ENCODE peak calls at places on chromosome 1, in five cellular contexts. S, E, R, A and I are unnamed samples.

GRCh38 chr1:222420621-222421020 is 127.3 kb downstream of the HHIPL2 start:
- DNase-seq in S (no peak), E (no peak), R (no peak), A (no peak), I (no peak)

GRCh38 chr1:55478742-55479141 is 263.6 kb upstream of the USP24 start:
- DNase-seq in S (no peak), E (no peak), R (peak), A (no peak), I (no peak)

GRCh38 chr1:165403835-165404482 is 41.0 kb downstream of the RXRG start:
- DNase-seq in S (peak), E (peak), R (peak), A (no peak), I (peak)

GRCh38 chr1:54095543-54096286 is 42.3 kb downstream of the TCEANC2 start:
- DNase-seq in S (no peak), E (no peak), R (no peak), A (no peak), I (no peak)

GRCh38 chr1:98662354-98662665 is 789 bp downstream of the SNX7 start:
- DNase-seq in S (no peak), E (no peak), R (no peak), A (no peak), I (no peak)

GRCh38 chr1:87513971-87514660 is 185.4 kb downstream of the LMO4 start:
- DNase-seq in S (no peak), E (no peak), R (no peak), A (no peak), I (no peak)

GRCh38 chr1:221672160-221672762 is 69.6 kb downstream of the DUSP10 start:
- DNase-seq in S (no peak), E (no peak), R (no peak), A (no peak), I (peak)

GRCh38 chr1:197985340-197985739 is 68.2 kb downstream of the LHX9 start:
- DNase-seq in S (no peak), E (no peak), R (no peak), A (no peak), I (no peak)

GRCh38 chr1:22721122-22721873 is 10.7 kb downstream of the EPHB2 start:
- DNase-seq in S (no peak), E (no peak), R (no peak), A (no peak), I (no peak)

GRCh38 chr1:92933459-92933858 is 27.8 kb downstream of the DIPK1A start:
- DNase-seq in S (no peak), E (no peak), R (no peak), A (no peak), I (no peak)

GRCh38 chr1:168972887-168973286 is 133.6 kb upstream of the ATP1B1 start:
- DNase-seq in S (no peak), E (no peak), R (no peak), A (no peak), I (no peak)

GRCh38 chr1:223763881-223764280 is 51.5 kb downstream of the CAPN2 start:
- DNase-seq in S (no peak), E (no peak), R (no peak), A (no peak), I (no peak)

GRCh38 chr1:16134071-16134801 is 21.6 kb downstream of the EPHA2 start:
- DNase-seq in S (no peak), E (no peak), R (no peak), A (no peak), I (no peak)

GRCh38 chr1:167554028-167554779 is 642 bp upstream of the CREG1 start:
- DNase-seq in S (no peak), E (peak), R (no peak), A (no peak), I (no peak)

GRCh38 chr1:205430631-205431305 is 8.9 kb upstream of the LEMD1 start:
- DNase-seq in S (peak), E (peak), R (no peak), A (peak), I (peak)

GRCh38 chr1:62407398-62408009 is 29.3 kb upstream of the USP1 start:
- DNase-seq in S (no peak), E (no peak), R (peak), A (no peak), I (peak)

GRCh38 chr1:247096112-247096511 is 8.0 kb downstream of the ZNF669 start:
- DNase-seq in S (no peak), E (no peak), R (no peak), A (no peak), I (no peak)

GRCh38 chr1:212606734-212607205 is 1.8 kb upstream of the ATF3 start:
- DNase-seq in S (peak), E (no peak), R (no peak), A (no peak), I (no peak)

GRCh38 chr1:56378376-56379070 is 200.8 kb downstream of the PLPP3 start:
- DNase-seq in S (no peak), E (no peak), R (peak), A (no peak), I (no peak)

GRCh38 chr1:39676951-39677350 is 5.0 kb upstream of the NT5C1A start:
- DNase-seq in S (no peak), E (no peak), R (no peak), A (no peak), I (no peak)

GRCh38 chr1:222634180-222635013 is 16.5 kb downstream of the MIA3 start:
- DNase-seq in S (peak), E (peak), R (peak), A (no peak), I (peak)

GRCh38 chr1:44811234-44811633 is 2.9 kb downstream of the BTBD19 start:
- DNase-seq in S (no peak), E (no peak), R (no peak), A (no peak), I (no peak)

GRCh38 chr1:56417636-56418035 is 161.7 kb downstream of the PLPP3 start:
- DNase-seq in S (no peak), E (no peak), R (no peak), A (no peak), I (no peak)

GRCh38 chr1:56510642-56511021 is 68.7 kb downstream of the PLPP3 start:
- DNase-seq in S (no peak), E (no peak), R (no peak), A (no peak), I (peak)

GRCh38 chr1:32892368-32893197 is 6.3 kb downstream of the HPCA start:
- DNase-seq in S (peak), E (peak), R (no peak), A (no peak), I (peak)

GRCh38 chr1:243416510-243416909 is 160.7 kb downstream of the SDCCAG8 start:
- DNase-seq in S (no peak), E (no peak), R (no peak), A (no peak), I (no peak)

GRCh38 chr1:172351347-172351746 is 69.1 kb upstream of the C1orf105 start:
- DNase-seq in S (no peak), E (no peak), R (no peak), A (no peak), I (no peak)

GRCh38 chr1:69058454-69058853 is 509.3 kb upstream of the LRRC7 start:
- DNase-seq in S (no peak), E (no peak), R (no peak), A (no peak), I (no peak)

GRCh38 chr1:116370186-116370585 is 2.9 kb upstream of the ATP1A1 start:
- DNase-seq in S (no peak), E (no peak), R (no peak), A (no peak), I (no peak)

GRCh38 chr1:209800984-209801834 is 4.7 kb downstream of the IRF6 start:
- DNase-seq in S (no peak), E (no peak), R (no peak), A (no peak), I (no peak)

GRCh38 chr1:157438236-157439012 is 113.9 kb downstream of the FCRL5 start:
- DNase-seq in S (no peak), E (no peak), R (no peak), A (no peak), I (no peak)

GRCh38 chr1:84884671-84885389 is 8.2 kb downstream of the LPAR3 start:
- DNase-seq in S (no peak), E (no peak), R (no peak), A (no peak), I (no peak)

DNA sequence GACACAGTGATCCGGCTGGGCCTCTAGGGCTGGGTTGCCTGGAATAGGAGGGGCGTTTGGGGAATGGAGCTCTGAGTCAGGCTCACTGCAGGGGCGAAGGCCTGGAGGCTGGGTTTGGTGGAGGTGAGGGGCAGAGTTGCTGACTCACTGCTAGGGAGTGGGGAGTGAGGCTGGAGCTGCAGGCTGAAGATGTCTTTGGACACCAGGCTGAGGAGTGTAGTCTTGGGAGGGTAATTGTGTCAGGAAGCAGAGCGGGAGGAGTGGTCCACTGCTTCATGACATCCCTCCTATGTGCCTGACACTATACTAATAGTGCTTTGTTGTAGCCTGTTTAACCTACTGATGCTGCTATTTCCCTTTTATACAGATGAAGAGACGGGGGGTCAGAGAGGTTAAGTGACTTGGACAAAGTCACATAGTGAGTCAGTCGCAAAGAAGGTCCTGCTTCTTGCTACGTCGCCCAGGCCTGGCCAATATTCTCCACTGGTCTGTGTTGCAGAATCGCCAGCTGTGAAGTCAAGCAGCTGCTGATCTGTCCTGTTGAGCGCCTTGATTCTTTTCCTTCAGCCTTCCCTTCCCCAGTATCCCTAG is 13.6 kb downstream of the ACTL8 start:
- DNase-seq in S (no peak), E (no peak), R (no peak), A (no peak), I (peak)
- TF ChIP-seq ATF2 in S (no peak), E (no peak), R (no peak), A (no peak), I (no peak)

DNA sequence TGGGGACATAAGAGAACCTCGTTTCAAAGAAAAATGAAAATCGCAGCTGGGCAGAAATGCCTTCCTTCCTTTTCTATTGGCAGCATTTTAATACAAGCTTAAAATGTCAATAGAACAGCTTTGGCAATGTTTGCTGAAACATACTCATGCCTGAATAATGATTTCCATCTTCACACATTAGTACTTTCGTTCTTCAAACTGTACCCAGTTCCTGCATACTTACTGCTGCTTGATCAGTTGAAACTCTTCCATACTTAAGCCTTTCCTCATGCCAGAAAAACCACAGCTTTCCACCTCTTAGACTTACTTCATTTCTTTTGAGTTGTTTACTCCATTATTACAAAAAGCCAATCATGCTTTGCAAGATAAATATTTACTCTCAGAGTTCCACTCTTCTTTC is 22.8 kb upstream of the CD55 start:
- DNase-seq in S (no peak), E (no peak), R (no peak), A (no peak), I (no peak)
- TF ChIP-seq ATF2 in S (no peak), E (no peak), R (no peak), A (no peak), I (no peak)

DNA sequence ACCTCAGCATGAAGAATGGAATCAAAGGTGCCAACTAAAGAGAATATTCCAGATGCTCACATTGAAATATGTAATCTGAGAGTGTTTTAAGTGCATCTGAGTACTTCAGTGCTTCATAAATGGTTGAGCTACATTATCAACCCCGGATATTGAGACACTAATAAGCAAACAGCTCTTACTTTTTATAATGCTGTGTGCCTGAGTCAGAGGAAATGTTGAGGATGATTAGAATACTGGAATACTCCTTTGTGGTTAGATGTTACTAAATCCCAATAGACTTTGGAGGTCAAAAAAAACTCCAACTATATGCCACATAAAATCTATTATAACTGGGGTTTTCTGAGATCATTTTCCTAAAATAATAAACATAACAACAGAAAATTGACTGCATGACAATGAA is 12.5 kb upstream of the KCNA3 start:
- DNase-seq in S (no peak), E (no peak), R (no peak), A (no peak), I (no peak)
- TF ChIP-seq ATF2 in S (no peak), E (no peak), R (no peak), A (no peak), I (no peak)

GRCh38 chr1:111895456-111895855 is 94.0 kb downstream of the KCND3 start:
- DNase-seq in S (peak), E (no peak), R (no peak), A (no peak), I (no peak)
- TF ChIP-seq ATF2 in S (no peak), E (no peak), R (no peak), A (no peak), I (no peak)

DNA sequence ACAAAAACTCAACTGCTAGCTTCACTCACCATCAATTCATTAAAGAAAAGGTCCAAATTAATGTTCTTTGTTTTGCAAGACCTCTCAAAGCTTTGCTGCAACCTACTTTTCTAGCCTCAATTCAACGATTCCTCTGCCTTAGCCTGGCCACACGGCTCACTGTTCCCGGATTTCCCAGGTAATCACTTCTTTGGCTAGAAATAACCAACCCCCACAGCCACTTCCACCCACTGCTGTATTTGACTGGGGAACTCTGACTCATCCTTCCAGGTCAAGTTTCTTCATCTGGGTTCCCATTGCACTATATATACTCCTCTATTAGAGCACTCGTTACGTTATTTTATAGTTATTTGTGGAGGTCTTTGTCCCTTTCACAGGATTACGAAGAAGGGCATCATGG is 185.9 kb downstream of the CACNA1E start:
- DNase-seq in S (no peak), E (no peak), R (no peak), A (no peak), I (no peak)
- TF ChIP-seq ATF2 in S (no peak), E (no peak), R (no peak), A (no peak), I (no peak)

DNA sequence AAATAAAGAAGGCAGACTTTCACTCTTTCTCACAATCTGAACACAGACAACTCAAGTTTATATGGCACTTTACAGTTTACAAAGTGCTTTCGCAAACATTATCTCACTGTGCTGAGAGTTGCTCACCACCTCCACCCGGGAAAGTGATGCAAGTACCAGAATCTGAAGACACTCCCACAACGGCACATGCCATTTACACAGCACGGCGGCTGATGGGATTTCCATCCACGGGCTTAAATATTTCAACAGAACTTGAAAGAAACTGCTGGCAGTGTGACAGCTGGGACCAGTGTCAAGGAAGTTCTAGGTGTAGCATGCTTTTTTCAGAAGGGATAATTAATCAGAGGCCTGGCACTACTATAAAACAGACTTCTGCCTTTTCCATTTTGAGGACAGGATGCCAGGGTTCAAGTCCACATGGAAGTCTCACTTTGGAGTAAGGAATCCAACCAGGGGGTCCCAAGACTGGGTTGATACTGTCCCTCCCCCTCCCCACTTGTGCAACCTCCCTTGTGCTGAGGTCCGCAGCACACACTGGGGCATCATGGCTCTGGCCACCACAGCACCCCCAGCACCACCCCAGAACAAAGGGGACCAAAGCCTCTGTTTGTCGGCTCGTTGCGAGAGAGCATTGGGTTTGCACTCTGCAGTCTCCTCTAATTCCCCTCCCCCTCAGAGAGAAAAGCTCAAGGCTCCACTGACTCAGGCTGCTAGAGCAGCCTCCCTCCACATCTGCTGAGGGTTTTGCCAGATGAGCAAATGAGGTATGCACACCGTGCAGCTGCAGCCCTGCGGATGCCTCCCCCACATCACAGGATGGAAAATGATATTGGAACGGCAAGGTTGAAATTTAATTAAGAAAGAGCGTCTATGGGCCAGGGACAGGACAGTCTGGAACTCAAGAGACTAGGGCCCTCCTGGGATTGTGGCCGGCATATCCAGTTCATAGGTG is 154.9 kb downstream of the TGFBR3 start:
- DNase-seq in S (no peak), E (no peak), R (no peak), A (no peak), I (peak)
- TF ChIP-seq ATF2 in S (no peak), E (no peak), R (no peak), A (no peak), I (no peak)